ENCODE peak calls at places on chromosomes 1 and 21, in five cellular contexts. One of them, this sample, is unnamed.

GRCh38 chr1:205811660-205812059 is 1.3 kb downstream of the SLC41A1 start:
- DNase-seq in transverse colon: no peak
- DNase-seq in epithelial cell of esophagus: no peak
- DNase-seq in prostate gland: peak
- DNase-seq in heart left ventricle: peak
- DNase-seq in this sample: no peak

GRCh38 chr21:19523731-19524130 is 1120.1 kb upstream of the TMPRSS15 start:
- DNase-seq in transverse colon: no peak
- DNase-seq in epithelial cell of esophagus: no peak
- DNase-seq in prostate gland: no peak
- DNase-seq in heart left ventricle: no peak
- DNase-seq in this sample: no peak

GRCh38 chr1:29519733-29520132 is 283.4 kb downstream of the PTPRU start:
- DNase-seq in transverse colon: no peak
- DNase-seq in epithelial cell of esophagus: no peak
- DNase-seq in prostate gland: no peak
- DNase-seq in heart left ventricle: no peak
- DNase-seq in this sample: no peak

GRCh38 chr21:44485254-44485793 is 30.0 kb downstream of the LRRC3 start:
- DNase-seq in transverse colon: no peak
- DNase-seq in epithelial cell of esophagus: no peak
- DNase-seq in prostate gland: no peak
- DNase-seq in heart left ventricle: no peak
- DNase-seq in this sample: no peak

GRCh38 chr1:236089046-236089773 is 24.3 kb upstream of the NID1 start:
- DNase-seq in transverse colon: no peak
- DNase-seq in epithelial cell of esophagus: peak
- DNase-seq in prostate gland: no peak
- DNase-seq in heart left ventricle: no peak
- DNase-seq in this sample: no peak

GRCh38 chr1:30024411-30025195 is 698.8 kb downstream of the MATN1 start:
- DNase-seq in transverse colon: no peak
- DNase-seq in epithelial cell of esophagus: no peak
- DNase-seq in prostate gland: no peak
- DNase-seq in heart left ventricle: no peak
- DNase-seq in this sample: no peak

GRCh38 chr1:54486864-54487263 is 61.2 kb upstream of the ACOT11 start:
- DNase-seq in transverse colon: peak
- DNase-seq in epithelial cell of esophagus: no peak
- DNase-seq in prostate gland: no peak
- DNase-seq in heart left ventricle: peak
- DNase-seq in this sample: no peak

GRCh38 chr1:109426278-109427170 is at the start of gene PSMA5:
- DNase-seq in transverse colon: peak
- DNase-seq in epithelial cell of esophagus: peak
- DNase-seq in prostate gland: peak
- DNase-seq in heart left ventricle: peak
- DNase-seq in this sample: peak

GRCh38 chr1:1922782-1923680 is 4.0 kb upstream of the TMEM52 start:
- DNase-seq in transverse colon: peak
- DNase-seq in epithelial cell of esophagus: no peak
- DNase-seq in prostate gland: no peak
- DNase-seq in heart left ventricle: no peak
- DNase-seq in this sample: peak

GRCh38 chr1:20185834-20186782 is at the start of the genes PLA2G2C and UBXN10:
- DNase-seq in transverse colon: peak
- DNase-seq in epithelial cell of esophagus: no peak
- DNase-seq in prostate gland: no peak
- DNase-seq in heart left ventricle: peak
- DNase-seq in this sample: peak
- H3K4me3 ChIP-seq in transverse colon: peak
- H3K4me3 ChIP-seq in epithelial cell of esophagus: no peak
- H3K4me3 ChIP-seq in prostate gland: peak
- H3K4me3 ChIP-seq in heart left ventricle: peak
- H3K4me3 ChIP-seq in this sample: peak

GRCh38 chr1:172775598-172776570 is 117.0 kb downstream of the FASLG start:
- DNase-seq in transverse colon: no peak
- DNase-seq in epithelial cell of esophagus: peak
- DNase-seq in prostate gland: no peak
- DNase-seq in heart left ventricle: no peak
- DNase-seq in this sample: no peak

GRCh38 chr1:172779501-172779900 is 120.6 kb downstream of the FASLG start:
- DNase-seq in transverse colon: no peak
- DNase-seq in epithelial cell of esophagus: no peak
- DNase-seq in prostate gland: no peak
- DNase-seq in heart left ventricle: no peak
- DNase-seq in this sample: no peak

GRCh38 chr1:172777767-172778166 is 118.9 kb downstream of the FASLG start:
- DNase-seq in transverse colon: no peak
- DNase-seq in epithelial cell of esophagus: no peak
- DNase-seq in prostate gland: no peak
- DNase-seq in heart left ventricle: no peak
- DNase-seq in this sample: no peak

GRCh38 chr1:172781513-172782140 is 122.7 kb downstream of the FASLG start:
- DNase-seq in transverse colon: no peak
- DNase-seq in epithelial cell of esophagus: no peak
- DNase-seq in prostate gland: no peak
- DNase-seq in heart left ventricle: no peak
- DNase-seq in this sample: no peak

DNA sequence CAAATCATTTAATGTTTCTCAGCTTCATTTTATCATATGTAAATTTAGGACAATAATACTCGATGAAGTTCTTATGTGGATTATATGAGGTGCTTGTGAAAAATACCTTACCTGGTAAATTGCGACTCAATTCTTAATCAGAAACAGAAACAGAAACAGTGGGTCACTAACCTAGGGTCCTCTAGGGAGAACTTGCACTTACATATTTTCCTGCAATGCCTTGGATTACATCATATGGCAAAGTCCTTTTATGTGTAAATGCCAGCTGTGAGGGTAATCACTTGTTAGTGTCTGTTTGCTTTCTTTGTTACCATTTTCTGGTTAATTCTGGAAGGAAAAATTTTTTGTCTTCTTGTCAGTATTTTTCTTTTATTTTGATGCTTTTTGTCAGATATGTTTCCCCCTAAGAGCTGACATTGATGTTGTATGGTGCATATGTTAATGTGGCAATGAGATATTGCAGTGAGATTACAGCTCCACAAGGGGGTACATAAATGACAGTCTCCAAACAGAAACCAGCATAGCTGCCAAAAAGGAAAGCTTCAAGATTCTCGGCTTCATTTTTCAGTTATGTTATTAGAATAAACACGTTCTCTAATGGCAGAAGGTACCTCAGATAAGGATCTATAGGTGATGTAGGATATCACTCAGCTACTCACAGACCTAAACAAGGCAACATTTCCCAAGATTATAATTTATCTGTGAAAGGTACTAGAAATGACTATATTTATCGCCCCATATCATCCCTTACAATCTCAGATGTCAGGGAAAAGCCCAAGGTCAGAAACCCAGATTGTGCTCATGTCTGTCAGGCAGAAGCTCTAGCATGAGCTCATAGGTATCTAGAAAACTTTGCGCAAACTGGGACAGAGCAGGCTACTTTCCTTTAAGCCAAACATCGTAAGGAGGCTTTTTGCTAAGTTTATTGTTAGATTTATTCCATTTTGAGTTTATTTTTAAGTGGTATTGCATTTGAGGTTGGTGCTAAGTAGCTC is 119.9 kb downstream of the FASLG start:
- DNase-seq in transverse colon: no peak
- DNase-seq in epithelial cell of esophagus: no peak
- DNase-seq in prostate gland: no peak
- DNase-seq in heart left ventricle: no peak
- DNase-seq in this sample: no peak
- TF ChIP-seq CTCF in transverse colon: no peak
- TF ChIP-seq CTCF in epithelial cell of esophagus: no peak
- TF ChIP-seq CTCF in prostate gland: no peak
- TF ChIP-seq CTCF in heart left ventricle: no peak
- TF ChIP-seq CTCF in this sample: no peak

GRCh38 chr1:86155807-86156561 is 588 bp downstream of the COL24A1 start:
- DNase-seq in transverse colon: peak
- DNase-seq in epithelial cell of esophagus: peak
- DNase-seq in prostate gland: no peak
- DNase-seq in heart left ventricle: peak
- DNase-seq in this sample: peak
- H3K4me3 ChIP-seq in transverse colon: no peak
- H3K4me3 ChIP-seq in epithelial cell of esophagus: peak
- H3K4me3 ChIP-seq in prostate gland: peak
- H3K4me3 ChIP-seq in heart left ventricle: peak
- H3K4me3 ChIP-seq in this sample: no peak

GRCh38 chr1:200784576-200784975 is 45.9 kb downstream of the CAMSAP2 start:
- DNase-seq in transverse colon: no peak
- DNase-seq in epithelial cell of esophagus: no peak
- DNase-seq in prostate gland: no peak
- DNase-seq in heart left ventricle: no peak
- DNase-seq in this sample: no peak

GRCh38 chr1:200783926-200784325 is 45.2 kb downstream of the CAMSAP2 start:
- DNase-seq in transverse colon: no peak
- DNase-seq in epithelial cell of esophagus: no peak
- DNase-seq in prostate gland: no peak
- DNase-seq in heart left ventricle: no peak
- DNase-seq in this sample: no peak

GRCh38 chr1:200778766-200779165 is 40.1 kb downstream of the CAMSAP2 start:
- DNase-seq in transverse colon: no peak
- DNase-seq in epithelial cell of esophagus: no peak
- DNase-seq in prostate gland: no peak
- DNase-seq in heart left ventricle: no peak
- DNase-seq in this sample: no peak

GRCh38 chr1:200779326-200779725 is 40.6 kb downstream of the CAMSAP2 start:
- DNase-seq in transverse colon: no peak
- DNase-seq in epithelial cell of esophagus: no peak
- DNase-seq in prostate gland: no peak
- DNase-seq in heart left ventricle: no peak
- DNase-seq in this sample: no peak

GRCh38 chr1:200780545-200781444 is 42.1 kb downstream of the CAMSAP2 start:
- DNase-seq in transverse colon: no peak
- DNase-seq in epithelial cell of esophagus: no peak
- DNase-seq in prostate gland: no peak
- DNase-seq in heart left ventricle: no peak
- DNase-seq in this sample: no peak
- TF ChIP-seq CTCF in transverse colon: no peak
- TF ChIP-seq CTCF in epithelial cell of esophagus: no peak
- TF ChIP-seq CTCF in prostate gland: no peak
- TF ChIP-seq CTCF in heart left ventricle: no peak
- TF ChIP-seq CTCF in this sample: no peak